ENCODE peak calls at places on chromosomes 1 and 21, in five cellular contexts. X, I, M, E and O are unnamed samples.

GRCh38 chr1:101964708-101965107 is 32.0 kb downstream of the OLFM3 start:
- DNase-seq in X (no peak), I (no peak), M (no peak), E (no peak), O (no peak)

GRCh38 chr1:5466487-5466886 is 525.7 kb downstream of the NPHP4 start:
- DNase-seq in X (no peak), I (no peak), M (no peak), E (no peak), O (no peak)

GRCh38 chr1:234490789-234491479 is 12.0 kb upstream of the TARBP1 start:
- DNase-seq in X (no peak), I (no peak), M (no peak), E (no peak), O (no peak)

GRCh38 chr1:59856725-59857338 is 42.1 kb downstream of the HOOK1 start:
- DNase-seq in X (peak), I (peak), M (peak), E (no peak), O (no peak)

GRCh38 chr21:43368685-43369084 is 58.2 kb downstream of the SIK1 start:
- DNase-seq in X (no peak), I (no peak), M (no peak), E (no peak), O (no peak)

GRCh38 chr1:147496044-147496443 is 45.3 kb upstream of the BCL9 start:
- DNase-seq in X (no peak), I (no peak), M (no peak), E (no peak), O (no peak)

GRCh38 chr1:160637821-160638539 is 8.9 kb downstream of the SLAMF1 start:
- DNase-seq in X (no peak), I (no peak), M (no peak), E (no peak), O (no peak)

GRCh38 chr1:59146651-59147358 is 150.1 kb upstream of the FGGY start:
- DNase-seq in X (no peak), I (peak), M (peak), E (no peak), O (peak)

GRCh38 chr1:152440635-152441471 is 26.8 kb upstream of the CRNN start:
- DNase-seq in X (peak), I (peak), M (peak), E (peak), O (peak)

GRCh38 chr1:159012495-159012894 is 2.8 kb downstream of the IFI16 start:
- DNase-seq in X (no peak), I (no peak), M (peak), E (no peak), O (no peak)

GRCh38 chr1:155267373-155267772 is 5.2 kb upstream of the SCAMP3 start:
- DNase-seq in X (no peak), I (no peak), M (no peak), E (no peak), O (no peak)

GRCh38 chr1:115430717-115431116 is 92.7 kb upstream of the NGF start:
- DNase-seq in X (no peak), I (no peak), M (no peak), E (no peak), O (peak)

GRCh38 chr1:170375082-170375733 is 156.8 kb upstream of the GORAB start:
- DNase-seq in X (no peak), I (no peak), M (no peak), E (no peak), O (no peak)

GRCh38 chr1:178543291-178543609 is 30.3 kb downstream of the TEX35 start:
- DNase-seq in X (no peak), I (no peak), M (no peak), E (no peak), O (no peak)

GRCh38 chr1:34829250-34829649 is 30.3 kb downstream of the SMIM12 start:
- DNase-seq in X (no peak), I (no peak), M (no peak), E (no peak), O (no peak)

GRCh38 chr1:53477626-53478025 is 18.4 kb downstream of the DMRTB1 start:
- DNase-seq in X (no peak), I (no peak), M (no peak), E (no peak), O (no peak)

GRCh38 chr21:16330340-16331319 is 600.8 kb downstream of the USP25 start:
- DNase-seq in X (peak), I (no peak), M (no peak), E (no peak), O (peak)

GRCh38 chr21:36867506-36867905 is 99.0 kb downstream of the HLCS start:
- DNase-seq in X (no peak), I (no peak), M (no peak), E (no peak), O (peak)

GRCh38 chr1:167460836-167461235 is 57.5 kb downstream of the CD247 start:
- DNase-seq in X (no peak), I (no peak), M (no peak), E (peak), O (peak)

GRCh38 chr1:19310720-19311502 is 1.0 kb downstream of the AKR7A2 start:
- DNase-seq in X (no peak), I (no peak), M (peak), E (no peak), O (no peak)

GRCh38 chr1:71834570-71835441 is 447.5 kb downstream of the NEGR1 start:
- DNase-seq in X (no peak), I (peak), M (peak), E (no peak), O (no peak)

GRCh38 chr1:45929257-45929687 is 125.9 kb downstream of the MAST2 start:
- DNase-seq in X (no peak), I (no peak), M (no peak), E (no peak), O (no peak)

GRCh38 chr1:21397813-21398188 is 42.1 kb upstream of the NBPF3 start:
- DNase-seq in X (no peak), I (no peak), M (peak), E (no peak), O (no peak)

GRCh38 chr1:230976825-230977747 is 1.6 kb downstream of the TTC13 start:
- DNase-seq in X (no peak), I (no peak), M (no peak), E (no peak), O (no peak)

GRCh38 chr1:96259399-96259798 is 462.2 kb upstream of the PTBP2 start:
- DNase-seq in X (no peak), I (no peak), M (no peak), E (no peak), O (no peak)

GRCh38 chr1:73909043-73909567 is 288.9 kb downstream of the LRRIQ3 start:
- DNase-seq in X (no peak), I (no peak), M (no peak), E (no peak), O (no peak)

GRCh38 chr21:29232601-29233541 is 65.9 kb upstream of the BACH1 start:
- DNase-seq in X (no peak), I (no peak), M (no peak), E (no peak), O (no peak)

GRCh38 chr1:155077346-155077745 is 1.3 kb upstream of the EFNA3 start:
- DNase-seq in X (no peak), I (no peak), M (no peak), E (no peak), O (no peak)

GRCh38 chr1:53653200-53653575 is 85.8 kb downstream of the GLIS1 start:
- DNase-seq in X (no peak), I (no peak), M (no peak), E (no peak), O (no peak)

GRCh38 chr1:199979071-199979470 is 48.4 kb upstream of the NR5A2 start:
- DNase-seq in X (no peak), I (no peak), M (no peak), E (no peak), O (no peak)

GRCh38 chr1:11134352-11135266 is 34.9 kb upstream of the EXOSC10 start:
- DNase-seq in X (peak), I (peak), M (no peak), E (peak), O (no peak)

DNA sequence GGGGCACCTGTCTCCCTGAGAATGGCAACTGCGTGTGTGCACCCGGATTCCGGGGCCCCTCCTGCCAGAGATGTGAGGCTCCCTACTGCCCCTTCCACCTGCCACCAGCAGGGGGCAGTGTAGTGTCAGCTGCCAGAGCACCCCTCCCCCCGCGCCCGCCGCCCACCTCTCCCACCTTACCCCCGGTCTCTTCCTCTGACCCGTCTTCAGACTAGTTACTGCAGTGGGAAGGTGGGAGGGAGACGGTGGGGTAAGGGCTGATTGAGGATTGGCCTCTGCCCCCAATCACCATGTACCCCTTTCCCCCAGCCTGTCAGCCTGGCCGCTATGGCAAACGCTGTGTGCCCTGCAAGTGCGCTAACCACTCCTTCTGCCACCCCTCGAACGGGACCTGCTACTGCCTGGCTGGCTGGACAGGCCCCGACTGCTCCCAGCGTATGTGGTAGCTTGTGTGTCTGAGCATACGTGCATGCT is 10.1 kb upstream of the LRRC71 start:
- DNase-seq in X (peak), I (no peak), M (peak), E (no peak), O (no peak)
- TF ChIP-seq CTCF in X (peak), I (peak), M (peak), E (peak), O (no peak)

GRCh38 chr1:151164732-151165280 is 896 bp downstream of the LYSMD1 start:
- DNase-seq in X (no peak), I (no peak), M (no peak), E (no peak), O (no peak)

GRCh38 chr1:151167116-151167515 is 1.2 kb downstream of the SCNM1 start:
- DNase-seq in X (no peak), I (no peak), M (no peak), E (no peak), O (no peak)

GRCh38 chr1:151166506-151166956 is 587 bp downstream of the SCNM1 start:
- DNase-seq in X (no peak), I (no peak), M (no peak), E (no peak), O (no peak)

GRCh38 chr1:151165281-151165737 is 393 bp downstream of the LYSMD1 start:
- DNase-seq in X (peak), I (peak), M (peak), E (peak), O (peak)

GRCh38 chr1:151165738-151166505 is at the start of the genes LYSMD1 and SCNM1:
- DNase-seq in X (peak), I (peak), M (peak), E (peak), O (peak)
- TF ChIP-seq POLR2A in X (peak), I (no peak), M (peak), E (no peak), O (no peak)

GRCh38 chr1:31394628-31395193 is 18.3 kb upstream of the SERINC2 start:
- DNase-seq in X (peak), I (peak), M (peak), E (peak), O (peak)
- H3K4me3 ChIP-seq in X (peak), I (peak), M (peak), E (peak), O (no peak)

GRCh38 chr1:50603274-50604271 is 180.3 kb upstream of the DMRTA2 start:
- DNase-seq in X (peak), I (no peak), M (no peak), E (peak), O (no peak)

GRCh38 chr1:50610563-50610962 is 187.3 kb upstream of the DMRTA2 start:
- DNase-seq in X (no peak), I (no peak), M (no peak), E (no peak), O (no peak)

GRCh38 chr1:50609508-50609907 is 186.3 kb upstream of the DMRTA2 start:
- DNase-seq in X (no peak), I (no peak), M (no peak), E (no peak), O (no peak)

GRCh38 chr1:50604580-50604979 is 181.3 kb upstream of the DMRTA2 start:
- DNase-seq in X (no peak), I (no peak), M (no peak), E (no peak), O (no peak)

DNA sequence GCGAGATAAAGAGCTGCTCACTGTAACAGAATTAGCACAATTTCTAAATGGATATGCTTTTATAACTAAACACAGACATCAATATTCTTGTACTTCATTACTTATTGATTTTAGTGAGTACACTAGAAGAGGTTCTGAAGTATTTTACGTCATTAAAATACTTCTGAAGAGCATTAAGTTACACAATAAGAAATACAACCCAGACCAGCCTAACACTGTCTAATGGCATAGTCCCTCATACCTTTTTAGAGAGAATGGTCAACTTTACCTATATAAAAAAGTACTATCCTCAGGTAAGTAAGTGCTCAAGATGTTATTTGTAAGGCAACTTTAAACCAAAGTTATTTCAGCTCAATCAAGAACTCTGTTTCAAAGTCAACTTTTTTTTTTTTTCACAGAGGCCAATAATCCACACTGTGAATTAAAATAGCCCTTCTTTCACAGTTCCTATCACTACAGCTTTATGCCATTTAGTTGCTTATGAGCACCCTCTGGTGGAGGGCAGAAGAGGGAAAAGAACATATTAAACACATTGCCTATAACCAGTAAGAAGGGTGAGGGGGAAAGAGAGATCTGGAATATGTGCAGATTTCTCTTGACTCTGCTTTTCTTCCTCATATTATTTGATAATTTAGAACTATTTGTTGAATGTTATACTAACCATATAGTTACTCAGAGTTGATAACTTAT is 182.1 kb upstream of the DMRTA2 start:
- DNase-seq in X (peak), I (no peak), M (peak), E (no peak), O (no peak)
- TF ChIP-seq CTCF in X (peak), I (peak), M (peak), E (no peak), O (no peak)

GRCh38 chr1:182960046-182960445 is 7.1 kb upstream of the SHCBP1L start:
- DNase-seq in X (no peak), I (no peak), M (no peak), E (no peak), O (no peak)

GRCh38 chr1:182957902-182958395 is 5.0 kb upstream of the SHCBP1L start:
- DNase-seq in X (no peak), I (no peak), M (no peak), E (no peak), O (no peak)

GRCh38 chr1:182965861-182966260 is 12.9 kb upstream of the SHCBP1L start:
- DNase-seq in X (no peak), I (no peak), M (no peak), E (no peak), O (no peak)

GRCh38 chr1:182965096-182965495 is 12.1 kb upstream of the SHCBP1L start:
- DNase-seq in X (no peak), I (no peak), M (no peak), E (no peak), O (no peak)

DNA sequence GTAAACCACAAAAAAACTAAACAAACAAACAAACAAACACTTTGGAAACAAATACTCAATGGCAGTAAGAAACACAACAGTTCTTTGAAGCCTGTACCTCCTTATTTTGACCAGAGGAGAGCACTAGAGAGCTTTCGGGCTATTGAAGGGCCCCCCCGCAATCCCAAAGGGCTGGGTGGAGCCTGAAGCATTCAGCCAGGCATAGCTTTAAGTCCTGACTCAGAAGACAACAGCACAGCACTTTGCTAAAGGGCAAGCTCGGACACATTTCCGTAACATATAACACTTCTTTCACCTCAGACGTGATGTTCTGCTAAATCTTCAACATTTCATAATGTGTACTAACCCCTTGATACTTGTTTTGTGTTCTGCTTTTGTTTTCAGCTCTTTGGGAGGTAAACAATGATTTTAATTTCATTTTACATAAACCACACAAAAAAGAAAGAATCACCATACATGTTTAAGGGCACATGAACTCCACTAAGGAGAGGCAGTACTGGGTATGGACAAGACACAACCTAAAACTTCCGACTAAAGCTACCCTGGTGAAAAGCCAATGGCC is 9.7 kb upstream of the SHCBP1L start:
- DNase-seq in X (peak), I (peak), M (peak), E (peak), O (peak)
- TF ChIP-seq POLR2A in X (peak), I (no peak), M (no peak), E (no peak), O (no peak)

GRCh38 chr1:13451399-13451965 is 41.2 kb downstream of the PRAMEF20 start:
- DNase-seq in X (no peak), I (no peak), M (no peak), E (no peak), O (no peak)
- H3K4me3 ChIP-seq in X (no peak), I (no peak), M (no peak), E (no peak), O (no peak)

GRCh38 chr21:41611966-41612606 is 104.1 kb upstream of the TMPRSS2 start:
- DNase-seq in X (peak), I (no peak), M (peak), E (peak), O (no peak)

GRCh38 chr21:41613421-41613998 is 105.6 kb upstream of the TMPRSS2 start:
- DNase-seq in X (no peak), I (no peak), M (no peak), E (no peak), O (no peak)

GRCh38 chr21:41612674-41613250 is 104.8 kb upstream of the TMPRSS2 start:
- DNase-seq in X (peak), I (peak), M (peak), E (peak), O (peak)

GRCh38 chr21:41611441-41611840 is 103.5 kb upstream of the TMPRSS2 start:
- DNase-seq in X (no peak), I (no peak), M (no peak), E (no peak), O (no peak)

GRCh38 chr21:41610042-41610839 is 102.3 kb upstream of the TMPRSS2 start:
- DNase-seq in X (no peak), I (no peak), M (peak), E (no peak), O (peak)
- TF ChIP-seq CTCF in X (peak), I (peak), M (peak), E (peak), O (no peak)

DNA sequence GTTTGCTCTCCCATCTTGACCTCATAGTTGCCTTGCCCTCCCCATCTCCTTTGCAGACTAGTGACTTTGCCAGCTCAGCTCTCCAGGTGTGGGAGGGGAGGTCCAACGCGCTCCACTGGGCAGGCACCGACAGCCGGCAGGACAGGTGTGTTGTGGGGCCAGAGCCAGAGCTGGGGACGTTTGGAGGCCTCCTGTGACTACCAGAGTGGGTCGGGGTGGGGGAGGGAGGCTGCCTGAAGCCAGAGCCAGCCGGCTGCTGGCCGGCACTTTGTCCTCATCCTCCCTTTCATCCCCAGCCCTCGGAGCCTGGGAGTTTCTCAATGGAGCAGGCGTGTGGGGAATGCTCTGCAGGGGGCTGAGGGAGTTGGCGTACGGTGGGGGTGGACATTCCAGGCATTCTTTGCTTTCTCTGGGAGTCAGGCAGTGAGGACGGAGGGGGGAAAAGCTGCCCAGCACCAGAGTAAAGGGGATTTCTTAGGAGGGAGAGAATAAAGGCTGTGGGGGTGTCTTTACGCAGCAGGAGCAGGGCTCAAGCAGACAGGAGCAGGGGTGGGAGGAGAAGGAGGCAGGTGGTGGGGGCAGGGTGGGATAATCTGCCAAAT is 20.2 kb downstream of the NUAK2 start:
- DNase-seq in X (peak), I (no peak), M (peak), E (peak), O (no peak)
- TF ChIP-seq POLR2A in X (no peak), I (no peak), M (no peak), E (no peak), O (no peak)

GRCh38 chr1:39413902-39414528 is 77.4 kb upstream of the BMP8A start:
- DNase-seq in X (no peak), I (no peak), M (no peak), E (no peak), O (no peak)
- H3K4me3 ChIP-seq in X (no peak), I (no peak), M (no peak), E (no peak), O (no peak)